ENCODE peak calls at places on chromosomes 4 and X, in seven cellular contexts. One of them, this sample, is unnamed.
A peak's percentile ranks its signal among the peaks of the same experiment; 100 is the strongest.

GRCh38 chr4:133148690-133149363 is at the start of gene PCDH10:
- DNase-seq in lower lobe of right lung: peak; percentile 81
- DNase-seq in IMR-90: peak; percentile 87
- DNase-seq in heart right ventricle: peak; percentile 81
- DNase-seq in fibroblast of lung: peak; percentile 95
- DNase-seq in osteoblast: peak; percentile 98
- DNase-seq in effector memory CD4-positive, alpha-beta T cell: no peak
- DNase-seq in this sample: peak; percentile 91

GRCh38 chr4:3830774-3831528 is 64.8 kb downstream of the ADRA2C start:
- DNase-seq in osteoblast: peak; percentile 71
- DNase-seq in fibroblast of lung: no peak
- DNase-seq in effector memory CD4-positive, alpha-beta T cell: no peak
- DNase-seq in IMR-90: no peak
- DNase-seq in lower lobe of right lung: peak; percentile 26
- DNase-seq in heart right ventricle: no peak
- DNase-seq in this sample: no peak

GRCh38 chr4:115454228-115454627 is 340.8 kb upstream of the NDST4 start:
- DNase-seq in effector memory CD4-positive, alpha-beta T cell: no peak
- DNase-seq in lower lobe of right lung: no peak
- DNase-seq in osteoblast: peak; percentile 38
- DNase-seq in fibroblast of lung: no peak
- DNase-seq in IMR-90: no peak
- DNase-seq in heart right ventricle: no peak
- DNase-seq in this sample: no peak

GRCh38 chrX:42680651-42681050 is 97.3 kb downstream of the PPP1R2C start:
- DNase-seq in effector memory CD4-positive, alpha-beta T cell: no peak
- DNase-seq in osteoblast: no peak
- DNase-seq in IMR-90: no peak
- DNase-seq in lower lobe of right lung: no peak
- DNase-seq in fibroblast of lung: peak; percentile 8
- DNase-seq in heart right ventricle: peak; percentile 3
- DNase-seq in this sample: peak; percentile 1

GRCh38 chr4:118955515-118955914 is 66.9 kb downstream of the SYNPO2 start:
- DNase-seq in osteoblast: no peak
- DNase-seq in fibroblast of lung: peak; percentile 78
- DNase-seq in lower lobe of right lung: no peak
- DNase-seq in effector memory CD4-positive, alpha-beta T cell: no peak
- DNase-seq in heart right ventricle: no peak
- DNase-seq in IMR-90: no peak
- DNase-seq in this sample: no peak

GRCh38 chrX:10110316-10110932 is 46.4 kb upstream of the CLCN4 start:
- DNase-seq in osteoblast: no peak
- DNase-seq in IMR-90: no peak
- DNase-seq in fibroblast of lung: no peak
- DNase-seq in heart right ventricle: no peak
- DNase-seq in lower lobe of right lung: no peak
- DNase-seq in effector memory CD4-positive, alpha-beta T cell: no peak
- DNase-seq in this sample: no peak

GRCh38 chr4:142083264-142083663 is 446.9 kb downstream of the IL15 start:
- DNase-seq in heart right ventricle: no peak
- DNase-seq in effector memory CD4-positive, alpha-beta T cell: no peak
- DNase-seq in fibroblast of lung: no peak
- DNase-seq in lower lobe of right lung: no peak
- DNase-seq in IMR-90: no peak
- DNase-seq in osteoblast: no peak
- DNase-seq in this sample: no peak

GRCh38 chrX:1325515-1326116 is 11.0 kb upstream of the IL3RA start:
- DNase-seq in IMR-90: no peak
- DNase-seq in osteoblast: no peak
- DNase-seq in lower lobe of right lung: no peak
- DNase-seq in fibroblast of lung: no peak
- DNase-seq in effector memory CD4-positive, alpha-beta T cell: no peak
- DNase-seq in heart right ventricle: no peak
- DNase-seq in this sample: no peak

GRCh38 chr4:187363453-187363852 is 632.1 kb upstream of the ZFP42 start:
- DNase-seq in osteoblast: no peak
- DNase-seq in effector memory CD4-positive, alpha-beta T cell: no peak
- DNase-seq in fibroblast of lung: no peak
- DNase-seq in IMR-90: no peak
- DNase-seq in heart right ventricle: no peak
- DNase-seq in lower lobe of right lung: no peak
- DNase-seq in this sample: no peak

GRCh38 chr4:142846105-142846728 is at the start of gene INPP4B:
- DNase-seq in effector memory CD4-positive, alpha-beta T cell: peak; percentile 11
- DNase-seq in osteoblast: peak; percentile 88
- DNase-seq in lower lobe of right lung: peak; percentile 48
- DNase-seq in fibroblast of lung: peak; percentile 60
- DNase-seq in IMR-90: peak; percentile 65
- DNase-seq in heart right ventricle: peak; percentile 39
- DNase-seq in this sample: peak; percentile 47

GRCh38 chrX:13605611-13606010 is 36.2 kb downstream of the EGFL6 start:
- DNase-seq in fibroblast of lung: no peak
- DNase-seq in lower lobe of right lung: no peak
- DNase-seq in effector memory CD4-positive, alpha-beta T cell: no peak
- DNase-seq in heart right ventricle: no peak
- DNase-seq in osteoblast: no peak
- DNase-seq in IMR-90: no peak
- DNase-seq in this sample: no peak

GRCh38 chrX:94455782-94456181 is 781.8 kb downstream of the FAM133A start:
- DNase-seq in fibroblast of lung: no peak
- DNase-seq in lower lobe of right lung: no peak
- DNase-seq in effector memory CD4-positive, alpha-beta T cell: no peak
- DNase-seq in heart right ventricle: no peak
- DNase-seq in IMR-90: no peak
- DNase-seq in osteoblast: no peak
- DNase-seq in this sample: no peak
- H3K4me1 ChIP-seq in fibroblast of lung: no peaks in the 10 kb centered on the region
- H3K4me1 ChIP-seq in lower lobe of right lung: no peaks in the 10 kb centered on the region
- H3K4me1 ChIP-seq in effector memory CD4-positive, alpha-beta T cell: no peaks in the 10 kb centered on the region
- H3K4me1 ChIP-seq in heart right ventricle: no peaks in the 10 kb centered on the region
- H3K4me1 ChIP-seq in IMR-90: no peaks in the 10 kb centered on the region
- H3K4me1 ChIP-seq in osteoblast: no peaks in the 10 kb centered on the region
- H3K4me1 ChIP-seq in this sample: no peaks in the 10 kb centered on the region

GRCh38 chr4:182754895-182755294 is 162.3 kb downstream of the DCTD start:
- DNase-seq in lower lobe of right lung: no peak
- DNase-seq in fibroblast of lung: no peak
- DNase-seq in osteoblast: no peak
- DNase-seq in effector memory CD4-positive, alpha-beta T cell: no peak
- DNase-seq in IMR-90: no peak
- DNase-seq in heart right ventricle: no peak
- DNase-seq in this sample: no peak
- H3K4me1 ChIP-seq in lower lobe of right lung: no peaks in the 10 kb centered on the region
- H3K4me1 ChIP-seq in fibroblast of lung: no peaks in the 10 kb centered on the region
- H3K4me1 ChIP-seq in osteoblast: peaks cover 10% of the 10 kb centered on the region
- H3K4me1 ChIP-seq in effector memory CD4-positive, alpha-beta T cell: no peaks in the 10 kb centered on the region
- H3K4me1 ChIP-seq in IMR-90: peaks cover 2% of the 10 kb centered on the region
- H3K4me1 ChIP-seq in heart right ventricle: no peaks in the 10 kb centered on the region
- H3K4me1 ChIP-seq in this sample: peaks cover 26% of the 10 kb centered on the region

GRCh38 chrX:133923548-133923947 is 61.8 kb downstream of the GPC3 start:
- DNase-seq in IMR-90: no peak
- DNase-seq in osteoblast: no peak
- DNase-seq in fibroblast of lung: no peak
- DNase-seq in lower lobe of right lung: no peak
- DNase-seq in heart right ventricle: no peak
- DNase-seq in effector memory CD4-positive, alpha-beta T cell: no peak
- DNase-seq in this sample: no peak
- H3K4me1 ChIP-seq in IMR-90: no peaks in the 10 kb centered on the region
- H3K4me1 ChIP-seq in osteoblast: no peaks in the 10 kb centered on the region
- H3K4me1 ChIP-seq in fibroblast of lung: no peaks in the 10 kb centered on the region
- H3K4me1 ChIP-seq in lower lobe of right lung: no peaks in the 10 kb centered on the region
- H3K4me1 ChIP-seq in heart right ventricle: no peaks in the 10 kb centered on the region
- H3K4me1 ChIP-seq in effector memory CD4-positive, alpha-beta T cell: peaks cover 7% of the 10 kb centered on the region
- H3K4me1 ChIP-seq in this sample: peaks cover 8% of the 10 kb centered on the region

GRCh38 chr4:7947927-7948326 is 8.3 kb upstream of the AFAP1 start:
- DNase-seq in IMR-90: no peak
- DNase-seq in lower lobe of right lung: no peak
- DNase-seq in effector memory CD4-positive, alpha-beta T cell: no peak
- DNase-seq in heart right ventricle: no peak
- DNase-seq in osteoblast: no peak
- DNase-seq in fibroblast of lung: no peak
- DNase-seq in this sample: no peak

GRCh38 chr4:7944568-7945220 is 5.0 kb upstream of the AFAP1 start:
- DNase-seq in IMR-90: peak; percentile 54
- DNase-seq in effector memory CD4-positive, alpha-beta T cell: no peak
- DNase-seq in heart right ventricle: no peak
- DNase-seq in osteoblast: no peak
- DNase-seq in lower lobe of right lung: no peak
- DNase-seq in fibroblast of lung: no peak
- DNase-seq in this sample: no peak

GRCh38 chr4:7942019-7942556 is 2.4 kb upstream of the AFAP1 start:
- DNase-seq in IMR-90: no peak
- DNase-seq in fibroblast of lung: no peak
- DNase-seq in effector memory CD4-positive, alpha-beta T cell: no peak
- DNase-seq in osteoblast: no peak
- DNase-seq in lower lobe of right lung: no peak
- DNase-seq in heart right ventricle: no peak
- DNase-seq in this sample: no peak

GRCh38 chr4:7943211-7943610 is 3.5 kb upstream of the AFAP1 start:
- DNase-seq in osteoblast: no peak
- DNase-seq in lower lobe of right lung: no peak
- DNase-seq in effector memory CD4-positive, alpha-beta T cell: no peak
- DNase-seq in IMR-90: no peak
- DNase-seq in fibroblast of lung: no peak
- DNase-seq in heart right ventricle: no peak
- DNase-seq in this sample: no peak

GRCh38 chr4:7945709-7946380 is 6.2 kb upstream of the AFAP1 start:
- DNase-seq in effector memory CD4-positive, alpha-beta T cell: no peak
- DNase-seq in osteoblast: no peak
- DNase-seq in lower lobe of right lung: no peak
- DNase-seq in fibroblast of lung: peak; percentile 47
- DNase-seq in heart right ventricle: no peak
- DNase-seq in IMR-90: no peak
- DNase-seq in this sample: no peak
- H3K4me1 ChIP-seq in effector memory CD4-positive, alpha-beta T cell: no peaks in the 10 kb centered on the region
- H3K4me1 ChIP-seq in osteoblast: peaks cover 8% of the 10 kb centered on the region
- H3K4me1 ChIP-seq in lower lobe of right lung: no peaks in the 10 kb centered on the region
- H3K4me1 ChIP-seq in fibroblast of lung: no peaks in the 10 kb centered on the region
- H3K4me1 ChIP-seq in heart right ventricle: no peaks in the 10 kb centered on the region
- H3K4me1 ChIP-seq in IMR-90: peaks cover 7% of the 10 kb centered on the region
- H3K4me1 ChIP-seq in this sample: no peaks in the 10 kb centered on the region

GRCh38 chr4:145931403-145931802 is 7.2 kb downstream of the ZNF827 start:
- DNase-seq in effector memory CD4-positive, alpha-beta T cell: no peak
- DNase-seq in IMR-90: no peak
- DNase-seq in heart right ventricle: no peak
- DNase-seq in fibroblast of lung: no peak
- DNase-seq in osteoblast: no peak
- DNase-seq in lower lobe of right lung: no peak
- DNase-seq in this sample: no peak
- H3K4me1 ChIP-seq in effector memory CD4-positive, alpha-beta T cell: peaks cover 3% of the 10 kb centered on the region
- H3K4me1 ChIP-seq in IMR-90: peaks cover 5% of the 10 kb centered on the region
- H3K4me1 ChIP-seq in heart right ventricle: peaks cover 13% of the 10 kb centered on the region
- H3K4me1 ChIP-seq in fibroblast of lung: no peaks in the 10 kb centered on the region
- H3K4me1 ChIP-seq in osteoblast: peaks cover 31% of the 10 kb centered on the region
- H3K4me1 ChIP-seq in lower lobe of right lung: peaks cover 7% of the 10 kb centered on the region
- H3K4me1 ChIP-seq in this sample: peaks cover 5% of the 10 kb centered on the region

DNA sequence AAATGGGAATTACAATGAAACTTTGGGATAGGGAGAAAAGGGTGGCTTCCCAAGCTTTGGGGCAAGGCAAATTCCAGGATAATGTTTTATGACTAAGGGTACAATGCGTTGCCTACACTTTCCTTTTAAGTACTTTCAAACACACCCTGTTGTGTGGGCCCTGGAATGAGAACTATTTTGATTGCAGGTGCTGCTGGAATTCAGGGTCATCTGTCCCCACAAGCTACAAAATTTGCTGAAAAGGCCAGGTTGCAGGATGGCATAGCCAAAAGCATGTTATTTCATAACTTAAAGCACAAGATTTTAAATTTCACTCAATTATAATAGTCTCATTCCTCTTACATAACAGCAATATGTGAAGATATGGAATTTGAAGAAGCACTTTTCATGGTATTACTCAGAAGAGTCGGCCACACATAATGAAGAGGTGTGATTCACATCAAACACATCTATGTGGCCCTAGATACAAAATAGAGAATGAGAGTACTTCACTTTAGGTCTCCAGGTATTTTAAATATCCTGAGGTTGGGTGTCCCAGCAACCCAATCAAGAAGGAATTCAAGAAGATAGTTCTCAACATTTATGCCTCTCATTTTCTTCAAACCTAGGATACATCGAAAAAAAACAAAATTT is 89.3 kb downstream of the APBB2 start:
- DNase-seq in heart right ventricle: no peak
- DNase-seq in IMR-90: no peak
- DNase-seq in lower lobe of right lung: no peak
- DNase-seq in fibroblast of lung: no peak
- DNase-seq in osteoblast: peak; percentile 75
- DNase-seq in effector memory CD4-positive, alpha-beta T cell: no peak
- DNase-seq in this sample: no peak
- H3K4me1 ChIP-seq in heart right ventricle: peaks cover 8% of the 10 kb centered on the region
- H3K4me1 ChIP-seq in IMR-90: peaks cover 14% of the 10 kb centered on the region
- H3K4me1 ChIP-seq in lower lobe of right lung: peaks cover 38% of the 10 kb centered on the region
- H3K4me1 ChIP-seq in fibroblast of lung: peaks cover 3% of the 10 kb centered on the region
- H3K4me1 ChIP-seq in osteoblast: peaks cover 22% of the 10 kb centered on the region
- H3K4me1 ChIP-seq in effector memory CD4-positive, alpha-beta T cell: no peaks in the 10 kb centered on the region
- H3K4me1 ChIP-seq in this sample: no peaks in the 10 kb centered on the region

This sample was measured in neuronal stem cell.